ENCODE peak calls at places on chromosomes 11 and 22, in nine cellular contexts. V, I, C, A, M, J, P, U and G are unnamed samples.

GRCh38 chr11:16204261-16204660 is 152.1 kb downstream of the SOX6 start:
- DNase-seq in U (no peak), I (no peak), P (no peak), C (no peak), A (no peak), M (no peak), J (no peak), V (no peak), G (no peak)

GRCh38 chr11:47272706-47273105 is 2.8 kb downstream of the MADD start:
- DNase-seq in I (no peak), C (no peak), J (no peak), A (no peak), U (no peak), M (no peak), V (no peak), P (no peak), G (peak)

GRCh38 chr11:105132716-105133511 is 6.7 kb downstream of the CARD18 start:
- DNase-seq in P (no peak), C (no peak), U (no peak), V (peak), I (no peak), J (no peak), M (no peak), A (no peak), G (peak)

GRCh38 chr11:118415051-118415738 is 13.8 kb downstream of the ATP5MG start:
- DNase-seq in C (no peak), A (no peak), I (no peak), U (no peak), P (no peak), V (no peak), M (no peak), J (no peak), G (peak)

GRCh38 chr22:26398741-26399153 is 30.3 kb upstream of the ASPHD2 start:
- DNase-seq in J (no peak), I (no peak), A (peak), U (peak), C (peak), P (peak), V (peak), M (peak), G (peak)

GRCh38 chr11:98423933-98424332 is 596.8 kb upstream of the CNTN5 start:
- DNase-seq in U (no peak), C (no peak), M (no peak), P (no peak), A (no peak), V (no peak), I (no peak), J (no peak), G (no peak)

GRCh38 chr22:49321477-49322055 is 506.1 kb downstream of the BRD1 start:
- DNase-seq in C (no peak), V (no peak), J (no peak), U (no peak), A (no peak), P (no peak), M (no peak), I (no peak), G (no peak)

GRCh38 chr22:44404341-44405020 is 91.7 kb upstream of the SHISAL1 start:
- DNase-seq in P (no peak), U (no peak), I (no peak), M (no peak), J (no peak), V (no peak), A (no peak), C (no peak), G (no peak)

GRCh38 chr11:73931039-73931645 is 19.7 kb upstream of the DNAJB13 start:
- DNase-seq in I (peak), M (peak), V (peak), U (no peak), C (no peak), A (peak), P (no peak), J (peak), G (peak)

GRCh38 chr11:12914401-12914912 is 94.7 kb upstream of the RASSF10 start:
- DNase-seq in M (no peak), J (no peak), P (no peak), V (peak), U (no peak), A (peak), C (no peak), I (no peak), G (no peak)

GRCh38 chr22:31055322-31056159 is 25.6 kb upstream of the SMTN start:
- DNase-seq in V (peak), C (no peak), P (no peak), M (peak), I (no peak), J (no peak), U (no peak), A (peak), G (peak)

GRCh38 chr22:43126506-43127165 is 16.1 kb downstream of the BIK start:
- DNase-seq in P (no peak), U (no peak), J (no peak), V (peak), A (peak), I (no peak), M (no peak), C (no peak), G (peak)

GRCh38 chr22:46587492-46588278 is 32.5 kb upstream of the GRAMD4 start:
- DNase-seq in U (no peak), J (peak), P (no peak), I (no peak), A (no peak), V (no peak), C (no peak), M (no peak), G (no peak)

GRCh38 chr22:39242809-39243442 is 1.9 kb downstream of the PDGFB start:
- DNase-seq in P (no peak), C (no peak), A (no peak), M (no peak), V (no peak), U (no peak), J (peak), I (no peak), G (no peak)

GRCh38 chr11:75563978-75564552 is 2.0 kb downstream of the SERPINH1 start:
- DNase-seq in C (no peak), V (peak), P (no peak), I (no peak), U (no peak), J (no peak), M (no peak), A (peak), G (peak)

GRCh38 chr11:61919841-61920631 is 2.7 kb upstream of the RAB3IL1 start:
- DNase-seq in M (no peak), J (no peak), C (no peak), I (no peak), V (no peak), U (no peak), A (no peak), P (no peak), G (no peak)

GRCh38 chr11:16783321-16783801 is 44.9 kb downstream of the C11orf58 start:
- DNase-seq in V (no peak), J (no peak), P (no peak), I (no peak), U (no peak), M (no peak), A (no peak), C (no peak), G (no peak)

GRCh38 chr11:44654057-44654456 is 72.7 kb upstream of the TSPAN18 start:
- DNase-seq in I (no peak), U (no peak), V (no peak), J (no peak), P (no peak), M (no peak), A (no peak), C (no peak), G (no peak)

GRCh38 chr11:44188643-44189042 is 93.2 kb downstream of the EXT2 start:
- DNase-seq in U (no peak), C (no peak), A (no peak), V (no peak), J (no peak), P (no peak), I (no peak), M (no peak), G (no peak)

GRCh38 chr11:63536669-63537292 is at the start of gene PLAAT4:
- DNase-seq in A (no peak), C (no peak), J (no peak), P (peak), I (no peak), U (no peak), M (no peak), V (peak), G (peak)

GRCh38 chr22:38872831-38873248 is 824 bp upstream of the CBX6 start:
- DNase-seq in A (no peak), J (peak), C (no peak), P (no peak), I (peak), M (no peak), U (no peak), V (peak), G (peak)

GRCh38 chr11:134119094-134119493 is 50.2 kb downstream of the JAM3 start:
- DNase-seq in V (peak), P (no peak), U (no peak), M (no peak), I (no peak), C (no peak), A (no peak), J (no peak), G (peak)

GRCh38 chr11:35009941-35010337 is 93.5 kb downstream of the PDHX start:
- DNase-seq in I (no peak), V (no peak), M (no peak), C (no peak), A (no peak), J (no peak), P (no peak), U (no peak), G (no peak)

GRCh38 chr11:114076974-114077373 is 17.5 kb downstream of the ZBTB16 start:
- DNase-seq in P (no peak), A (no peak), V (no peak), I (peak), M (no peak), J (peak), C (no peak), U (no peak), G (no peak)

GRCh38 chr22:30884211-30885000 is 84.2 kb downstream of the MORC2 start:
- DNase-seq in P (no peak), C (no peak), V (no peak), M (no peak), U (no peak), I (no peak), A (no peak), J (no peak), G (no peak)

GRCh38 chr11:36253238-36253637 is 36.0 kb downstream of the COMMD9 start:
- DNase-seq in M (no peak), A (no peak), J (no peak), I (no peak), P (no peak), V (no peak), U (no peak), C (no peak), G (no peak)

GRCh38 chr11:81644239-81644840 is 1089.3 kb downstream of the FAM181B start:
- DNase-seq in M (no peak), V (peak), J (peak), U (no peak), A (no peak), C (no peak), I (no peak), P (peak), G (peak)

GRCh38 chr11:64207247-64208085 is 945 bp downstream of the FERMT3 start:
- DNase-seq in P (peak), M (no peak), J (no peak), U (peak), I (no peak), A (peak), C (peak), V (peak), G (peak)

GRCh38 chr11:106446961-106447360 is 369.5 kb downstream of the AASDHPPT start:
- DNase-seq in C (no peak), M (no peak), U (no peak), P (no peak), A (no peak), I (no peak), V (peak), J (no peak), G (no peak)

GRCh38 chr22:26041931-26042330 is 127.3 kb upstream of the SEZ6L start:
- DNase-seq in C (no peak), A (no peak), V (no peak), M (no peak), U (no peak), P (no peak), I (no peak), J (peak), G (no peak)

GRCh38 chr22:49954354-49954753 is 6.2 kb upstream of the PIM3 start:
- DNase-seq in U (no peak), A (no peak), C (no peak), V (no peak), I (no peak), P (no peak), M (no peak), J (no peak), G (no peak)